ENCODE peak calls at places on chromosomes 13 and 19, in six cellular contexts. D, I, O, H, M and J are unnamed samples.

GRCh38 chr13:99310382-99311031 is 3.3 kb upstream of the GPR183 start:
- DNase-seq in D (peak; percentile 81), O (peak; percentile 54), M (no peak), H (no peak), I (no peak), J (no peak)

GRCh38 chr13:46596501-46596900 is 43.5 kb downstream of the LRCH1 start:
- DNase-seq in M (no peak), I (no peak), H (no peak), O (no peak), D (no peak), J (no peak)

GRCh38 chr19:3325451-3325850 is 40.9 kb upstream of the NFIC start:
- DNase-seq in I (no peak), O (no peak), H (no peak), D (no peak), M (no peak), J (no peak)

GRCh38 chr13:74325106-74325505 is 190.9 kb upstream of the KLF12 start:
- DNase-seq in I (no peak), O (peak; percentile 88), H (peak; percentile 35), M (no peak), D (peak; percentile 66), J (peak; percentile 69)

GRCh38 chr19:23321953-23322549 is 71.9 kb upstream of the ZNF724 start:
- DNase-seq in I (no peak), H (no peak), D (no peak), O (peak; percentile 9), M (no peak), J (no peak)

GRCh38 chr19:47821460-47822020 is at the start of gene CRX:
- DNase-seq in H (no peak), I (no peak), D (no peak), O (no peak), M (no peak), J (no peak)

GRCh38 chr19:41219924-41220567 is 1.0 kb downstream of the AXL start:
- DNase-seq in I (peak; percentile 33), D (peak; percentile 95), H (peak; percentile 59), O (peak; percentile 50), M (peak; percentile 67), J (peak; percentile 38)

GRCh38 chr13:110944121-110944967 is 29.5 kb upstream of the ANKRD10 start:
- DNase-seq in I (no peak), O (peak; percentile 81), H (peak; percentile 33), D (peak; percentile 89), M (no peak), J (peak; percentile 32)

GRCh38 chr13:111005364-111005763 is 90.5 kb upstream of the ANKRD10 start:
- DNase-seq in I (no peak), H (no peak), M (no peak), D (no peak), O (no peak), J (no peak)

GRCh38 chr13:106337096-106337495 is 198.4 kb downstream of the EFNB2 start:
- DNase-seq in H (no peak), M (no peak), I (no peak), D (no peak), O (no peak), J (no peak)

GRCh38 chr13:47215741-47216140 is 318.9 kb upstream of the HTR2A start:
- DNase-seq in H (no peak), D (peak; percentile 22), O (peak; percentile 92), M (no peak), I (no peak), J (peak; percentile 8)

GRCh38 chr19:38852231-38853044 is 2.7 kb upstream of the HNRNPL start:
- DNase-seq in I (peak; percentile 46), M (peak; percentile 86), O (peak; percentile 55), D (peak; percentile 98), H (peak; percentile 70), J (no peak)

GRCh38 chr13:35157143-35157755 is 215.2 kb downstream of the NBEA start:
- DNase-seq in D (peak; percentile 3), I (no peak), O (peak; percentile 77), M (no peak), H (peak; percentile 42), J (peak; percentile 51)

GRCh38 chr13:110677731-110678545 is 28.0 kb downstream of the CARS2 start:
- DNase-seq in H (no peak), I (no peak), D (peak; percentile 62), M (no peak), O (peak; percentile 13), J (no peak)

GRCh38 chr13:110396913-110397379 is 89.9 kb downstream of the COL4A2 start:
- DNase-seq in O (peak; percentile 100), H (peak; percentile 83), M (no peak), D (peak; percentile 83), I (peak; percentile 87), J (no peak)

GRCh38 chr13:95106562-95106961 is 194.7 kb downstream of the ABCC4 start:
- DNase-seq in O (peak; percentile 23), I (no peak), H (no peak), D (no peak), M (no peak), J (no peak)

GRCh38 chr13:56015919-56016318 is 1124.8 kb upstream of the PRR20A start:
- DNase-seq in D (no peak), I (no peak), H (no peak), O (no peak), M (no peak), J (peak; percentile 59)

GRCh38 chr19:8461891-8462290 is 17.1 kb downstream of the HNRNPM start:
- DNase-seq in O (no peak), I (no peak), D (no peak), M (no peak), H (no peak), J (no peak)
- H3K4me1 ChIP-seq in O (peaks cover 42% of the 10 kb centered on the region), I (peaks cover 51% of the 10 kb centered on the region), D (peaks cover 41% of the 10 kb centered on the region), M (peaks cover 62% of the 10 kb centered on the region), H (peaks cover 51% of the 10 kb centered on the region), J (peaks cover 5% of the 10 kb centered on the region)

GRCh38 chr13:102401305-102401704 is 543 bp downstream of the FGF14 start:
- DNase-seq in O (no peak), H (no peak), M (no peak), D (peak; percentile 69), I (no peak), J (no peak)

GRCh38 chr13:102399791-102400618 is 1.8 kb downstream of the FGF14 start:
- DNase-seq in H (no peak), D (peak; percentile 67), I (no peak), O (no peak), M (peak; percentile 65), J (peak; percentile 77)

GRCh38 chr13:102402292-102402691 is 444 bp upstream of the FGF14 start:
- DNase-seq in H (peak; percentile 42), I (no peak), O (peak; percentile 20), D (peak; percentile 73), M (no peak), J (peak; percentile 91)

GRCh38 chr13:102401755-102402154 is at the start of gene FGF14:
- DNase-seq in O (no peak), I (no peak), H (no peak), M (no peak), D (no peak), J (no peak)

GRCh38 chr13:102400619-102401125 is 1.2 kb downstream of the FGF14 start:
- DNase-seq in I (no peak), O (no peak), D (peak; percentile 81), H (no peak), M (peak; percentile 64), J (peak; percentile 58)
- H3K4me3 ChIP-seq in I (peak overlapping the region; percentile 35), O (peak overlapping the region; percentile 22), D (peak overlapping the region; percentile 54), H (peak overlapping the region; percentile 58), M (peak overlapping the region; percentile 55), J (peak overlapping the region; percentile 82)

GRCh38 chr19:18156841-18157464 is 4.0 kb downstream of the PIK3R2 start:
- DNase-seq in M (peak; percentile 95), I (peak; percentile 74), H (peak; percentile 90), D (peak; percentile 98), O (peak; percentile 96), J (peak; percentile 98)

GRCh38 chr19:18158471-18158870 is 5.5 kb downstream of the PIK3R2 start:
- DNase-seq in D (peak; percentile 56), M (no peak), O (no peak), H (no peak), I (no peak), J (no peak)

GRCh38 chr19:18155095-18156087 is 2.4 kb downstream of the PIK3R2 start:
- DNase-seq in O (no peak), H (no peak), I (no peak), D (no peak), M (no peak), J (no peak)

GRCh38 chr19:18156268-18156667 is 3.3 kb downstream of the PIK3R2 start:
- DNase-seq in D (peak; percentile 55), O (no peak), M (no peak), H (no peak), I (no peak), J (no peak)

DNA sequence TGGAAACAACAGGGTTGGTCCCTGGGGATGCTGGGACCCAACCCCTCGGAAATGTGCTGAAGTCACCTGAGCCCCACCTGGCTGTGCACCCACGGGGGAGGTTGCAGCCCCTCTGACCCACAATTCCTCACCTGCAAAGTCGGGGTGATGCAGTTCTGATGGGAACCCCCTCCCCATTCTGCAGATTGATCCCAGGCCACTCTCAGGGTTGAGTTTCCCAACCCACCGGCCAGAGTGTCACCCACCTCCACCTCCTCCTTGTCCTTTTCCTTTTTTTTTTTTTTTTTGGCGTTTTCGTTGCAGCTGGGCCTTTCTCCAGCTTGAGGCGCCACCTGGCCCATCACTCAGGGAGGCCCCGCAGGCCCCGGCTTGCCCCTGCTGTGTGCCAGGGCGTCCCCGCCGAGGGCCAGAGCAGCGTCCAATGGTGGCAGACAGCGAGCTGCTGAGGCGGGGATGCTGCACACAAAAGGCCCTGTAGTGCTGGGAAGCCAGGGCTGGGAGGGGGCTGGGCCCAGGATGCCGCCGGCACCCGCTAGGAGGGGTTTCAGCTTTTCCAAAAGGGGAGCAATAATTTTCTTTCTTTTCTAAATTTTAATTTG is 4.6 kb downstream of the PIK3R2 start:
- DNase-seq in H (no peak), I (no peak), O (no peak), D (peak; percentile 66), M (no peak), J (peak; percentile 92)
- TF ChIP-seq CTCF in H (no peak), I (no peak), O (no peak), D (no peak), M (no peak), J (no peak)

GRCh38 chr19:46727757-46728156 is 10.8 kb upstream of the PRKD2 start:
- DNase-seq in H (no peak), I (no peak), M (no peak), O (no peak), D (no peak), J (no peak)
- H3K4me1 ChIP-seq in H (peaks cover 19% of the 10 kb centered on the region), I (peaks cover 8% of the 10 kb centered on the region), M (peaks cover 29% of the 10 kb centered on the region), O (no peaks in the 10 kb centered on the region), D (peaks cover 18% of the 10 kb centered on the region), J (no peaks in the 10 kb centered on the region)

GRCh38 chr19:51064534-51065220 is at the start of gene KLK13:
- DNase-seq in O (peak; percentile 37), H (peak; percentile 51), D (peak; percentile 46), M (peak; percentile 73), I (no peak), J (no peak)
- H3K4me3 ChIP-seq in O (peak within 1 kb of the TSS; percentile 29), H (peak within 1 kb of the TSS; percentile 28), D (peak within 1 kb of the TSS; percentile 33), M (peak within 1 kb of the TSS; percentile 25), I (no peak within 1 kb of the TSS), J (no peak within 1 kb of the TSS)

GRCh38 chr19:42455621-42456081 is 12.9 kb upstream of the CXCL17 start:
- DNase-seq in I (no peak), H (no peak), O (no peak), D (no peak), M (no peak), J (no peak)

GRCh38 chr19:42445948-42446347 is 3.2 kb upstream of the CXCL17 start:
- DNase-seq in H (no peak), D (no peak), I (no peak), O (no peak), M (no peak), J (no peak)

GRCh38 chr19:42452590-42452989 is 9.8 kb upstream of the CXCL17 start:
- DNase-seq in I (no peak), O (no peak), D (no peak), H (no peak), M (no peak), J (no peak)

GRCh38 chr19:42450314-42450934 is 7.7 kb upstream of the CXCL17 start:
- DNase-seq in M (peak; percentile 75), H (peak; percentile 84), I (peak; percentile 64), O (peak; percentile 92), D (peak; percentile 68), J (peak; percentile 75)
- TF ChIP-seq CTCF in M (peak; percentile 87), H (peak; percentile 91), I (peak; percentile 93), O (peak; percentile 79), D (peak; percentile 88), J (peak; percentile 89)